ENCODE peak calls at places on chromosomes 12 and 14, in five cellular contexts. One of them, this sample, is unnamed.

GRCh38 chr12:89352242-89352491 is 134 bp downstream of the DUSP6 start:
- DNase-seq in astrocyte of the spinal cord: no peak
- DNase-seq in HepG2: no peak
- DNase-seq in HL-60: no peak
- DNase-seq in WERI-Rb-1: no peak
- DNase-seq in this sample: no peak

GRCh38 chr14:68728342-68729106 is 64.3 kb downstream of the ZFP36L1 start:
- DNase-seq in astrocyte of the spinal cord: no peak
- DNase-seq in HepG2: peak
- DNase-seq in HL-60: no peak
- DNase-seq in WERI-Rb-1: no peak
- DNase-seq in this sample: no peak

GRCh38 chr12:1107669-1108068 is 116.6 kb downstream of the ERC1 start:
- DNase-seq in astrocyte of the spinal cord: no peak
- DNase-seq in HepG2: no peak
- DNase-seq in HL-60: no peak
- DNase-seq in WERI-Rb-1: no peak
- DNase-seq in this sample: no peak

GRCh38 chr12:55659486-55660385 is 23.0 kb downstream of the OR10P1 start:
- DNase-seq in astrocyte of the spinal cord: no peak
- DNase-seq in HepG2: peak
- DNase-seq in HL-60: no peak
- DNase-seq in WERI-Rb-1: peak
- DNase-seq in this sample: no peak

GRCh38 chr14:99185436-99186068 is 86.4 kb downstream of the BCL11B start:
- DNase-seq in astrocyte of the spinal cord: no peak
- DNase-seq in HepG2: no peak
- DNase-seq in HL-60: no peak
- DNase-seq in WERI-Rb-1: no peak
- DNase-seq in this sample: no peak

GRCh38 chr14:24092110-24092959 is 1.8 kb upstream of the PCK2 start:
- DNase-seq in astrocyte of the spinal cord: no peak
- DNase-seq in HepG2: no peak
- DNase-seq in HL-60: no peak
- DNase-seq in WERI-Rb-1: no peak
- DNase-seq in this sample: no peak

GRCh38 chr12:88519802-88520435 is 60.4 kb downstream of the KITLG start:
- DNase-seq in astrocyte of the spinal cord: peak
- DNase-seq in HepG2: no peak
- DNase-seq in HL-60: no peak
- DNase-seq in WERI-Rb-1: no peak
- DNase-seq in this sample: no peak

GRCh38 chr12:25958254-25959068 is at the start of gene RASSF8:
- DNase-seq in astrocyte of the spinal cord: peak
- DNase-seq in HepG2: peak
- DNase-seq in HL-60: no peak
- DNase-seq in WERI-Rb-1: peak
- DNase-seq in this sample: peak

GRCh38 chr14:70709726-70710382 is 68.1 kb downstream of the TTC9 start:
- DNase-seq in astrocyte of the spinal cord: no peak
- DNase-seq in HepG2: peak
- DNase-seq in HL-60: no peak
- DNase-seq in WERI-Rb-1: no peak
- DNase-seq in this sample: no peak

GRCh38 chr14:70716483-70716882 is 74.8 kb downstream of the TTC9 start:
- DNase-seq in astrocyte of the spinal cord: no peak
- DNase-seq in HepG2: no peak
- DNase-seq in HL-60: no peak
- DNase-seq in WERI-Rb-1: no peak
- DNase-seq in this sample: no peak

GRCh38 chr14:70713096-70713875 is 71.6 kb downstream of the TTC9 start:
- DNase-seq in astrocyte of the spinal cord: no peak
- DNase-seq in HepG2: no peak
- DNase-seq in HL-60: no peak
- DNase-seq in WERI-Rb-1: no peak
- DNase-seq in this sample: no peak

GRCh38 chr14:70716958-70717357 is 75.2 kb downstream of the TTC9 start:
- DNase-seq in astrocyte of the spinal cord: no peak
- DNase-seq in HepG2: no peak
- DNase-seq in HL-60: no peak
- DNase-seq in WERI-Rb-1: no peak
- DNase-seq in this sample: no peak

DNA sequence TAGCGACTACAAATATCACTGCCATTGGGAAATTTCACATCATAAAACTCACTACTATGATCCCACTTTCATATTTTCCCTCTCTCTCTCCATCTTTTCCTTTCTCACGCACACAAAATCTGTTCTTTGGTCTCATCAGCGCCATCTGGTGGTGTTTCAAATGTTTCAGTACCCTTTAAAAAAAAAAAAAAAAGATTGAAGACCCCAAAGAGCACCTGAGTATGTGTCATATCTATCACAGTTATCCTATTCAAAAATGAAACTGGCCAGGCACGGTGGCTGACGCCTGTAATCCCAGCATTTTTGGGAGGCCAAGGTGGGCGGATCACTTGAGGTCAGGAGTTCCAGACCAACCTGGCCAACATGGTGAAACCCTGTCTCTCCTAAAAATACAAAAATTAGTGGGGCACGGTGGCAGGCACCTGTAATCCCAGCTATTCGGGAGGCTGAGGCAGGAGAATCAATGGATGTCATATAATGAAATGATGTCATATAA is 72.4 kb downstream of the TTC9 start:
- DNase-seq in astrocyte of the spinal cord: peak
- DNase-seq in HepG2: peak
- DNase-seq in HL-60: peak
- DNase-seq in WERI-Rb-1: peak
- DNase-seq in this sample: no peak
- TF ChIP-seq CTCF in astrocyte of the spinal cord: peak
- TF ChIP-seq CTCF in HepG2: peak
- TF ChIP-seq CTCF in HL-60: no peak
- TF ChIP-seq CTCF in WERI-Rb-1: peak
- TF ChIP-seq CTCF in this sample: peak

GRCh38 chr14:22159968-22160367 is 429.1 kb downstream of the DAD1 start:
- DNase-seq in astrocyte of the spinal cord: no peak
- DNase-seq in HepG2: no peak
- DNase-seq in HL-60: no peak
- DNase-seq in WERI-Rb-1: no peak
- DNase-seq in this sample: no peak

GRCh38 chr14:22158560-22158959 is 430.5 kb downstream of the DAD1 start:
- DNase-seq in astrocyte of the spinal cord: no peak
- DNase-seq in HepG2: no peak
- DNase-seq in HL-60: no peak
- DNase-seq in WERI-Rb-1: no peak
- DNase-seq in this sample: no peak

GRCh38 chr14:22164616-22165015 is 424.4 kb downstream of the DAD1 start:
- DNase-seq in astrocyte of the spinal cord: peak
- DNase-seq in HepG2: no peak
- DNase-seq in HL-60: no peak
- DNase-seq in WERI-Rb-1: no peak
- DNase-seq in this sample: no peak

GRCh38 chr14:22159049-22159448 is 430.0 kb downstream of the DAD1 start:
- DNase-seq in astrocyte of the spinal cord: peak
- DNase-seq in HepG2: no peak
- DNase-seq in HL-60: peak
- DNase-seq in WERI-Rb-1: no peak
- DNase-seq in this sample: no peak

GRCh38 chr14:22163051-22163450 is 426.0 kb downstream of the DAD1 start:
- DNase-seq in astrocyte of the spinal cord: peak
- DNase-seq in HepG2: peak
- DNase-seq in HL-60: no peak
- DNase-seq in WERI-Rb-1: no peak
- DNase-seq in this sample: no peak
- TF ChIP-seq CTCF in astrocyte of the spinal cord: peak
- TF ChIP-seq CTCF in HepG2: peak
- TF ChIP-seq CTCF in HL-60: no peak
- TF ChIP-seq CTCF in WERI-Rb-1: no peak
- TF ChIP-seq CTCF in this sample: no peak

GRCh38 chr12:10392394-10392930 is 2.6 kb upstream of the KLRK1 start:
- DNase-seq in astrocyte of the spinal cord: peak
- DNase-seq in HepG2: no peak
- DNase-seq in HL-60: peak
- DNase-seq in WERI-Rb-1: no peak
- DNase-seq in this sample: no peak

GRCh38 chr12:10398168-10398567 is 8.3 kb upstream of the KLRK1 start:
- DNase-seq in astrocyte of the spinal cord: no peak
- DNase-seq in HepG2: no peak
- DNase-seq in HL-60: no peak
- DNase-seq in WERI-Rb-1: no peak
- DNase-seq in this sample: no peak

GRCh38 chr12:10397311-10397710 is 7.5 kb upstream of the KLRK1 start:
- DNase-seq in astrocyte of the spinal cord: no peak
- DNase-seq in HepG2: no peak
- DNase-seq in HL-60: no peak
- DNase-seq in WERI-Rb-1: no peak
- DNase-seq in this sample: no peak

GRCh38 chr12:10393291-10393690 is 3.5 kb upstream of the KLRK1 start:
- DNase-seq in astrocyte of the spinal cord: no peak
- DNase-seq in HepG2: no peak
- DNase-seq in HL-60: no peak
- DNase-seq in WERI-Rb-1: no peak
- DNase-seq in this sample: no peak

GRCh38 chr12:10395390-10395998 is 5.7 kb upstream of the KLRK1 start:
- DNase-seq in astrocyte of the spinal cord: peak
- DNase-seq in HepG2: peak
- DNase-seq in HL-60: peak
- DNase-seq in WERI-Rb-1: no peak
- DNase-seq in this sample: no peak
- TF ChIP-seq CTCF in astrocyte of the spinal cord: no peak
- TF ChIP-seq CTCF in HepG2: no peak
- TF ChIP-seq CTCF in HL-60: no peak
- TF ChIP-seq CTCF in WERI-Rb-1: no peak
- TF ChIP-seq CTCF in this sample: no peak

GRCh38 chr14:76181546-76181945 is 29.8 kb downstream of the GPATCH2L start:
- DNase-seq in astrocyte of the spinal cord: no peak
- DNase-seq in HepG2: peak
- DNase-seq in HL-60: no peak
- DNase-seq in WERI-Rb-1: no peak
- DNase-seq in this sample: no peak
- TF ChIP-seq CTCF in astrocyte of the spinal cord: peak
- TF ChIP-seq CTCF in HepG2: no peak
- TF ChIP-seq CTCF in HL-60: no peak
- TF ChIP-seq CTCF in WERI-Rb-1: no peak
- TF ChIP-seq CTCF in this sample: no peak

GRCh38 chr14:59190372-59190771 is 1.9 kb downstream of the DAAM1 start:
- DNase-seq in astrocyte of the spinal cord: no peak
- DNase-seq in HepG2: peak
- DNase-seq in HL-60: peak
- DNase-seq in WERI-Rb-1: peak
- DNase-seq in this sample: no peak
- TF ChIP-seq CTCF in astrocyte of the spinal cord: peak
- TF ChIP-seq CTCF in HepG2: peak
- TF ChIP-seq CTCF in HL-60: no peak
- TF ChIP-seq CTCF in WERI-Rb-1: peak
- TF ChIP-seq CTCF in this sample: no peak